ENCODE peak calls at places on chromosome 10, in seven cellular contexts. R is glomerular endothelial cell, G is small intestine, D is OCI-LY7, L is KG1, O is HT-29, M is T47D. E is an unnamed sample.

GRCh38 chr10:11602919-11603523 is 8.4 kb downstream of the USP6NL start:
- DNase-seq in G (peak), M (peak), O (peak), R (no peak), D (no peak), L (no peak), E (no peak)

GRCh38 chr10:88152720-88153119 is 289.3 kb downstream of the PTEN start:
- DNase-seq in O (no peak), M (peak), D (peak), G (peak), L (no peak), R (peak), E (peak)

GRCh38 chr10:132311338-132311939 is 3.7 kb upstream of the STK32C start:
- DNase-seq in M (peak), G (peak), L (no peak), R (no peak), D (no peak), O (peak), E (no peak)

GRCh38 chr10:10294801-10295515 is 722.7 kb upstream of the CELF2 start:
- DNase-seq in O (no peak), R (no peak), D (no peak), L (no peak), M (no peak), G (no peak), E (no peak)

GRCh38 chr10:94194256-94194655 is 168.5 kb downstream of the NOC3L start:
- DNase-seq in G (peak), O (no peak), D (no peak), R (no peak), L (no peak), M (no peak), E (peak)

GRCh38 chr10:107390563-107390962 is 226.1 kb upstream of the SORCS1 start:
- DNase-seq in D (no peak), O (no peak), L (no peak), R (no peak), G (no peak), M (no peak), E (no peak)

GRCh38 chr10:120587061-120587460 is 130.0 kb downstream of the PLPP4 start:
- DNase-seq in L (no peak), M (no peak), D (no peak), G (no peak), O (no peak), R (no peak), E (no peak)

GRCh38 chr10:11091517-11092102 is 73.9 kb downstream of the CELF2 start:
- DNase-seq in R (no peak), M (no peak), G (no peak), L (no peak), D (no peak), O (no peak), E (no peak)

GRCh38 chr10:111273635-111274034 is 196.8 kb downstream of the ADRA2A start:
- DNase-seq in L (no peak), O (no peak), R (no peak), D (no peak), G (no peak), M (no peak), E (no peak)

GRCh38 chr10:70958396-70958795 is 70.0 kb upstream of the PCBD1 start:
- DNase-seq in O (no peak), G (no peak), R (no peak), M (no peak), D (no peak), L (no peak), E (no peak)

GRCh38 chr10:133207041-133207600 is 22.9 kb upstream of the UTF1 start:
- DNase-seq in R (no peak), G (no peak), O (no peak), L (no peak), D (no peak), M (no peak), E (no peak)

GRCh38 chr10:121570316-121570715 is 27.9 kb downstream of the FGFR2 start:
- DNase-seq in O (no peak), R (no peak), L (no peak), M (peak), G (no peak), D (no peak), E (no peak)

GRCh38 chr10:34032564-34032963 is 698.1 kb upstream of the NRP1 start:
- DNase-seq in D (no peak), R (no peak), M (no peak), O (no peak), G (no peak), L (no peak), E (no peak)

GRCh38 chr10:119658274-119658673 is 7.1 kb downstream of the BAG3 start:
- DNase-seq in L (no peak), G (peak), M (peak), R (no peak), D (no peak), O (peak), E (peak)

GRCh38 chr10:127907411-127908105 is 655 bp downstream of the PTPRE start:
- DNase-seq in D (no peak), M (no peak), R (no peak), G (no peak), L (no peak), O (no peak), E (peak)

GRCh38 chr10:68167271-68167670 is 58.0 kb downstream of the MYPN start:
- DNase-seq in M (no peak), D (no peak), O (no peak), R (no peak), L (no peak), G (no peak), E (no peak)

GRCh38 chr10:70130878-70131559 is 1.6 kb downstream of the AIFM2 start:
- DNase-seq in D (no peak), O (peak), L (no peak), M (no peak), G (no peak), R (no peak), E (peak)

GRCh38 chr10:43234471-43235041 is 32.3 kb downstream of the RASGEF1A start:
- DNase-seq in M (no peak), L (no peak), G (no peak), O (no peak), D (no peak), R (no peak), E (no peak)

GRCh38 chr10:33008499-33009243 is 50.6 kb upstream of the ITGB1 start:
- DNase-seq in M (peak), L (peak), O (peak), G (peak), R (no peak), D (peak), E (peak)

GRCh38 chr10:10489765-10490164 is 527.9 kb upstream of the CELF2 start:
- DNase-seq in R (no peak), M (no peak), D (no peak), G (no peak), O (no peak), L (no peak), E (no peak)

GRCh38 chr10:17782921-17783665 is 26.1 kb upstream of the MRC1 start:
- DNase-seq in L (no peak), M (no peak), G (no peak), O (no peak), D (no peak), R (peak), E (peak)

GRCh38 chr10:44983066-44983894 is 4.7 kb upstream of the DEPP1 start:
- DNase-seq in G (no peak), M (no peak), L (no peak), D (no peak), R (no peak), O (no peak), E (no peak)

GRCh38 chr10:111384556-111384955 is 307.7 kb downstream of the ADRA2A start:
- DNase-seq in R (no peak), O (no peak), D (no peak), M (no peak), L (no peak), G (no peak), E (no peak)

GRCh38 chr10:90136731-90137316 is 435.4 kb downstream of the KIF20B start:
- DNase-seq in O (no peak), L (no peak), D (peak), R (no peak), G (no peak), M (peak), E (no peak)

GRCh38 chr10:121284952-121285351 is 313.3 kb downstream of the FGFR2 start:
- DNase-seq in R (no peak), G (peak), M (peak), D (no peak), L (no peak), O (no peak), E (no peak)

GRCh38 chr10:77702166-77702565 is 64.6 kb upstream of the KCNMA1 start:
- DNase-seq in O (no peak), L (no peak), D (no peak), M (no peak), R (no peak), G (no peak), E (peak)